ENCODE peak calls at places on chromosome 3, in nine cellular contexts. G is effector memory CD8-positive, alpha-beta T cell; E is fibroblast of villous mesenchyme; Q is amygdala; K is CD8-positive, alpha-beta memory T cell; B is HT-29; L is CD4-positive, CD25-positive, alpha-beta regulatory T cell; J is HEK293T; F is T-cell. Z is an unnamed sample.

GRCh38 chr3:112303811-112304325 is 9.9 kb upstream of the SLC9C1 start:
- DNase-seq in F (peak), E (peak), Q (no peak), L (no peak), J (no peak), K (peak), B (no peak), G (no peak), Z (peak)

GRCh38 chr3:191901746-191902145 is 440.8 kb downstream of the PYDC2 start:
- DNase-seq in J (no peak), L (no peak), Q (no peak), B (no peak), G (no peak), F (no peak), E (no peak), K (no peak), Z (no peak)

GRCh38 chr3:183161552-183162345 is 785 bp downstream of the LAMP3 start:
- DNase-seq in F (no peak), Q (no peak), L (peak), K (peak), J (no peak), B (peak), E (peak), G (no peak), Z (no peak)

GRCh38 chr3:149592758-149593240 is 65.0 kb downstream of the WWTR1 start:
- DNase-seq in F (no peak), K (no peak), G (no peak), L (no peak), B (no peak), E (no peak), J (no peak), Q (no peak), Z (no peak)

GRCh38 chr3:10249833-10250232 is 1.6 kb downstream of the TATDN2 start:
- DNase-seq in G (no peak), J (no peak), E (peak), B (no peak), L (no peak), Q (no peak), F (no peak), K (no peak), Z (peak)

GRCh38 chr3:53719796-53720195 is 126.4 kb downstream of the CHDH start:
- DNase-seq in G (no peak), Q (no peak), B (no peak), E (no peak), K (no peak), F (no peak), J (no peak), L (no peak), Z (no peak)

GRCh38 chr3:5972586-5972985 is 785.1 kb downstream of the EDEM1 start:
- DNase-seq in G (no peak), Q (no peak), K (no peak), F (no peak), J (no peak), E (no peak), B (no peak), L (no peak), Z (no peak)

GRCh38 chr3:43405888-43406636 is 119.7 kb downstream of the SNRK start:
- DNase-seq in E (peak), Q (no peak), G (no peak), L (no peak), K (no peak), B (no peak), J (no peak), F (no peak), Z (no peak)

GRCh38 chr3:5022966-5023776 is 43.9 kb downstream of the BHLHE40 start:
- DNase-seq in B (no peak), J (no peak), K (no peak), F (no peak), L (no peak), G (no peak), E (peak), Q (no peak), Z (no peak)

GRCh38 chr3:6528951-6529350 is 332.0 kb upstream of the GRM7 start:
- DNase-seq in F (no peak), Q (no peak), G (no peak), E (no peak), L (no peak), J (no peak), K (no peak), B (no peak), Z (no peak)

Z was measured in small intestine.